ENCODE peak calls at places on chromosome 2, in seven cellular contexts. L is thoracic aorta; J is foreskin fibroblast; U is CD4-positive, alpha-beta T cell; Y is Calu3; H is GM23338; F is dorsolateral prefrontal cortex. D is an unnamed sample.

GRCh38 chr2:191165190-191165643 is 14.4 kb upstream of the STAT4 start:
- DNase-seq in L (no peak), J (peak; percentile 77), U (no peak), Y (no peak), H (peak; percentile 78), F (no peak), D (no peak)

GRCh38 chr2:84885111-84885510 is 4.2 kb upstream of the TRABD2A start:
- DNase-seq in L (no peak), J (no peak), U (no peak), Y (no peak), H (no peak), F (no peak), D (no peak)

GRCh38 chr2:11901351-11902069 is 155.1 kb downstream of the LPIN1 start:
- DNase-seq in L (no peak), J (no peak), U (no peak), Y (no peak), H (peak; percentile 17), F (no peak), D (no peak)

GRCh38 chr2:119106301-119106897 is 52.2 kb downstream of the C1QL2 start:
- DNase-seq in L (no peak), J (peak; percentile 65), U (no peak), Y (peak; percentile 51), H (peak; percentile 83), F (no peak), D (no peak)

GRCh38 chr2:112686348-112687217 is 34.2 kb upstream of the NT5DC4 start:
- DNase-seq in L (no peak), J (no peak), U (no peak), Y (no peak), H (no peak), F (no peak), D (no peak)

GRCh38 chr2:47309952-47310800 is 92.8 kb upstream of the MSH2 start:
- DNase-seq in L (no peak), J (peak; percentile 48), U (no peak), Y (peak; percentile 69), H (peak; percentile 15), F (peak; percentile 50), D (no peak)

GRCh38 chr2:121898483-121898882 is 143.0 kb downstream of the TSN start:
- DNase-seq in L (no peak), J (peak; percentile 29), U (no peak), Y (no peak), H (no peak), F (no peak), D (no peak)

GRCh38 chr2:73043279-73043678 is 28.2 kb downstream of the SFXN5 start:
- DNase-seq in L (no peak), J (no peak), U (no peak), Y (no peak), H (no peak), F (no peak), D (no peak)

GRCh38 chr2:163157411-163157810 is 318.8 kb upstream of the KCNH7 start:
- DNase-seq in L (no peak), J (peak; percentile 12), U (no peak), Y (no peak), H (no peak), F (no peak), D (no peak)

GRCh38 chr2:47551800-47552525 is 149.0 kb downstream of the MSH2 start:
- DNase-seq in L (no peak), J (no peak), U (no peak), Y (no peak), H (peak; percentile 40), F (no peak), D (no peak)

GRCh38 chr2:138516030-138516704 is 14.6 kb downstream of the SPOPL start:
- DNase-seq in L (no peak), J (peak; percentile 20), U (no peak), Y (no peak), H (peak; percentile 16), F (no peak), D (no peak)

GRCh38 chr2:75788925-75789324 is 78.2 kb upstream of the GCFC2 start:
- DNase-seq in L (no peak), J (no peak), U (no peak), Y (no peak), H (no peak), F (no peak), D (no peak)

GRCh38 chr2:137179542-137179941 is 414.2 kb downstream of the THSD7B start:
- DNase-seq in L (no peak), J (no peak), U (no peak), Y (no peak), H (no peak), F (no peak), D (no peak)

GRCh38 chr2:26768759-26769500 is 4.8 kb downstream of the SLC35F6 start:
- DNase-seq in L (peak; percentile 46), J (peak; percentile 60), U (no peak), Y (peak; percentile 55), H (no peak), F (peak; percentile 81), D (peak; percentile 46)

GRCh38 chr2:27717070-27717453 is 53.4 kb downstream of the SLC4A1AP start:
- DNase-seq in L (no peak), J (peak; percentile 99), U (no peak), Y (no peak), H (peak; percentile 19), F (peak; percentile 45), D (no peak)

GRCh38 chr2:65366595-65367125 is 65.7 kb downstream of the SPRED2 start:
- DNase-seq in L (peak; percentile 23), J (peak; percentile 97), U (no peak), Y (peak; percentile 67), H (no peak), F (no peak), D (no peak)

GRCh38 chr2:166632616-166633015 is 138.6 kb upstream of the SCN7A start:
- DNase-seq in L (no peak), J (peak; percentile 81), U (no peak), Y (peak; percentile 48), H (peak; percentile 14), F (no peak), D (no peak)

GRCh38 chr2:191350826-191351225 is 105.6 kb downstream of the MYO1B start:
- DNase-seq in L (no peak), J (peak; percentile 65), U (no peak), Y (no peak), H (no peak), F (no peak), D (no peak)

GRCh38 chr2:232310690-232311089 is 67.9 kb upstream of the ALPP start:
- DNase-seq in L (no peak), J (peak; percentile 39), U (no peak), Y (no peak), H (no peak), F (no peak), D (no peak)

GRCh38 chr2:33785201-33786106 is 186.4 kb upstream of the FAM98A start:
- DNase-seq in L (no peak), J (no peak), U (no peak), Y (no peak), H (no peak), F (no peak), D (no peak)

GRCh38 chr2:237475704-237476107 is 11.3 kb upstream of the MLPH start:
- DNase-seq in L (no peak), J (peak; percentile 64), U (no peak), Y (peak; percentile 34), H (no peak), F (no peak), D (no peak)

GRCh38 chr2:20223345-20224190 is 1.4 kb downstream of the SDC1 start:
- DNase-seq in L (no peak), J (peak; percentile 80), U (peak; percentile 31), Y (peak; percentile 54), H (peak; percentile 70), F (no peak), D (no peak)

GRCh38 chr2:184945306-184945705 is 347.0 kb downstream of the ZNF804A start:
- DNase-seq in L (no peak), J (no peak), U (no peak), Y (no peak), H (peak; percentile 13), F (no peak), D (no peak)

GRCh38 chr2:239321596-239322413 is 79.0 kb downstream of the HDAC4 start:
- DNase-seq in L (no peak), J (no peak), U (peak; percentile 43), Y (no peak), H (no peak), F (no peak), D (peak; percentile 12)

GRCh38 chr2:24930768-24931167 is 10.7 kb upstream of the ADCY3 start:
- DNase-seq in L (no peak), J (peak; percentile 63), U (no peak), Y (no peak), H (peak; percentile 21), F (peak; percentile 69), D (no peak)

DNA sequence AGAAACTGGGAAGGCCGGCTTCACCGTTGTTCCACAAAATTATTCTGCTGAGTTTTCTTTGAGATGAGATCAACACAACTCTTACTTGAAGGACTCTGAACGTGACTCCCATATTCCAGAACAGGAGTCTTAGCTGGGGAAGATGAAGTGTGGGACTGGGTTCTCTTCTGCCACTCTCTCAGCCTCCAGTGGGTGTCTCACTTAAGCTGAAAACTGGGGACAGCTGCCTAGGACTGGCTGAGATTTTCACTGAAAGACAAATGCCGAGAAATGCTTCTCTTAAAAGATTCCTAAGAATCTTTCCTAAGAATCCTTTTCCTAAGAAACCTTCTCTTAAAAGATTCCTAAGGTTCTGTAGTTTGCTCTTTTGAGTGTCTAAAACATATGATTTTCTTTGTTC is 156.6 kb upstream of the LHCGR start:
- DNase-seq in L (no peak), J (no peak), U (no peak), Y (no peak), H (peak; percentile 37), F (peak; percentile 32), D (no peak)
- TF ChIP-seq CTCF in L (no peak), J (no peak), U (no peak), Y (no peak), H (peak; percentile 17), F (peak; percentile 38), D (no peak)

GRCh38 chr2:70094171-70094977 is 7.1 kb downstream of the PCBP1 start:
- DNase-seq in L (no peak), J (no peak), U (no peak), Y (no peak), H (no peak), F (no peak), D (no peak)
- TF ChIP-seq CTCF in L (no peak), J (no peak), U (no peak), Y (no peak), H (no peak), F (no peak), D (no peak)

GRCh38 chr2:168294409-168294808 is 47.0 kb upstream of the STK39 start:
- DNase-seq in L (no peak), J (no peak), U (no peak), Y (no peak), H (no peak), F (no peak), D (no peak)

GRCh38 chr2:168295051-168295450 is 47.7 kb upstream of the STK39 start:
- DNase-seq in L (no peak), J (no peak), U (no peak), Y (no peak), H (no peak), F (no peak), D (no peak)

GRCh38 chr2:168289880-168290279 is 42.5 kb upstream of the STK39 start:
- DNase-seq in L (no peak), J (no peak), U (no peak), Y (no peak), H (no peak), F (no peak), D (no peak)

GRCh38 chr2:168290391-168290790 is 43.0 kb upstream of the STK39 start:
- DNase-seq in L (no peak), J (no peak), U (no peak), Y (no peak), H (no peak), F (no peak), D (no peak)

GRCh38 chr2:168293766-168294165 is 46.4 kb upstream of the STK39 start:
- DNase-seq in L (no peak), J (no peak), U (no peak), Y (no peak), H (peak; percentile 32), F (no peak), D (no peak)
- TF ChIP-seq CTCF in L (no peak), J (no peak), U (no peak), Y (no peak), H (peak; percentile 38), F (no peak), D (no peak)

GRCh38 chr2:98433363-98433964 is 11.2 kb upstream of the INPP4A start:
- DNase-seq in L (no peak), J (no peak), U (no peak), Y (no peak), H (no peak), F (no peak), D (no peak)
- TF ChIP-seq CTCF in L (no peak), J (no peak), U (no peak), Y (no peak), H (no peak), F (no peak), D (no peak)